ENCODE peak calls at places on chromosomes 5 and 9, in nine cellular contexts. Z, A, K, S, F, X, T, I and Y are unnamed samples.

GRCh38 chr5:1268056-1268455 is 26.8 kb downstream of the TERT start:
- DNase-seq in K (no peak), X (no peak), Z (no peak), T (no peak), S (no peak), I (no peak), F (no peak), A (no peak), Y (no peak)

GRCh38 chr5:111142932-111143331 is 50.8 kb downstream of the WDR36 start:
- DNase-seq in X (no peak), A (no peak), K (no peak), Z (no peak), T (no peak), S (no peak), I (no peak), F (no peak), Y (no peak)

GRCh38 chr5:171484460-171484899 is 65.0 kb downstream of the FGF18 start:
- DNase-seq in I (peak; percentile 44), F (peak; percentile 42), X (no peak), K (peak; percentile 10), S (no peak), T (no peak), A (peak; percentile 34), Z (no peak), Y (peak; percentile 72)

GRCh38 chr5:34469971-34470370 is 186.2 kb upstream of the RAI14 start:
- DNase-seq in I (no peak), T (no peak), K (no peak), S (no peak), Z (no peak), X (no peak), A (no peak), F (no peak), Y (no peak)

GRCh38 chr5:122454522-122454921 is 142.5 kb downstream of the SNCAIP start:
- DNase-seq in A (no peak), X (no peak), Z (no peak), S (no peak), T (no peak), F (no peak), K (no peak), I (no peak), Y (no peak)

GRCh38 chr5:131163315-131164119 is 1.5 kb downstream of the HINT1 start:
- DNase-seq in T (peak; percentile 75), X (no peak), S (peak; percentile 45), I (no peak), F (peak; percentile 63), K (no peak), A (no peak), Z (no peak), Y (peak; percentile 71)

GRCh38 chr5:75891020-75891419 is 173.8 kb upstream of the POC5 start:
- DNase-seq in F (no peak), A (no peak), T (no peak), S (no peak), I (no peak), K (no peak), Z (no peak), X (no peak), Y (no peak)

GRCh38 chr9:21741151-21741550 is 61.3 kb upstream of the MTAP start:
- DNase-seq in Z (no peak), A (no peak), T (no peak), K (no peak), F (no peak), S (no peak), I (no peak), X (no peak), Y (no peak)

GRCh38 chr5:160197341-160198147 is 31.8 kb upstream of the FABP6 start:
- DNase-seq in Z (peak; percentile 29), S (peak; percentile 44), T (no peak), K (no peak), I (no peak), F (peak; percentile 93), A (peak; percentile 55), X (no peak), Y (peak; percentile 73)

GRCh38 chr9:98168153-98168780 is 24.2 kb downstream of the CORO2A start:
- DNase-seq in F (no peak), Z (no peak), T (no peak), S (no peak), I (no peak), A (no peak), X (peak; percentile 13), K (no peak), Y (no peak)

GRCh38 chr9:37784640-37785483 is at the start of gene EXOSC3:
- DNase-seq in I (peak; percentile 43), A (peak; percentile 93), Z (peak; percentile 77), T (peak; percentile 92), F (peak; percentile 91), K (peak; percentile 88), X (peak; percentile 91), S (peak; percentile 90), Y (peak; percentile 94)
- TF ChIP-seq POLR2A in I (peak; percentile 62), A (peak; percentile 79), Z (peak; percentile 43), T (peak; percentile 96), F (peak; percentile 77), K (peak; percentile 65), X (peak; percentile 53), S (peak; percentile 68), Y (peak; percentile 96)

GRCh38 chr5:179805070-179805528 is 1.6 kb downstream of the MGAT4B start:
- DNase-seq in T (no peak), Z (no peak), I (no peak), S (no peak), A (peak; percentile 71), F (no peak), K (no peak), X (peak; percentile 88), Y (no peak)
- TF ChIP-seq POLR2A in T (no peak), Z (no peak), I (peak; percentile 7), S (no peak), A (peak; percentile 61), F (no peak), K (no peak), X (peak; percentile 97), Y (peak; percentile 29)

GRCh38 chr5:73061593-73061992 is 58.8 kb upstream of the TMEM171 start:
- DNase-seq in K (no peak), T (no peak), I (no peak), A (no peak), Z (no peak), F (no peak), S (peak; percentile 5), X (no peak), Y (no peak)
- TF ChIP-seq POLR2A in K (no peak), T (no peak), I (no peak), A (no peak), Z (no peak), F (no peak), S (no peak), X (no peak), Y (no peak)

GRCh38 chr5:138352722-138353549 is 451 bp downstream of the KDM3B start:
- DNase-seq in T (peak; percentile 26), X (peak; percentile 81), K (no peak), S (peak; percentile 47), I (no peak), F (peak; percentile 90), A (peak; percentile 64), Z (peak; percentile 53), Y (peak; percentile 91)
- TF ChIP-seq POLR2A in T (peak; percentile 8), X (peak; percentile 33), K (no peak), S (peak; percentile 31), I (peak; percentile 33), F (peak; percentile 29), A (peak; percentile 54), Z (no peak), Y (peak; percentile 56)

DNA sequence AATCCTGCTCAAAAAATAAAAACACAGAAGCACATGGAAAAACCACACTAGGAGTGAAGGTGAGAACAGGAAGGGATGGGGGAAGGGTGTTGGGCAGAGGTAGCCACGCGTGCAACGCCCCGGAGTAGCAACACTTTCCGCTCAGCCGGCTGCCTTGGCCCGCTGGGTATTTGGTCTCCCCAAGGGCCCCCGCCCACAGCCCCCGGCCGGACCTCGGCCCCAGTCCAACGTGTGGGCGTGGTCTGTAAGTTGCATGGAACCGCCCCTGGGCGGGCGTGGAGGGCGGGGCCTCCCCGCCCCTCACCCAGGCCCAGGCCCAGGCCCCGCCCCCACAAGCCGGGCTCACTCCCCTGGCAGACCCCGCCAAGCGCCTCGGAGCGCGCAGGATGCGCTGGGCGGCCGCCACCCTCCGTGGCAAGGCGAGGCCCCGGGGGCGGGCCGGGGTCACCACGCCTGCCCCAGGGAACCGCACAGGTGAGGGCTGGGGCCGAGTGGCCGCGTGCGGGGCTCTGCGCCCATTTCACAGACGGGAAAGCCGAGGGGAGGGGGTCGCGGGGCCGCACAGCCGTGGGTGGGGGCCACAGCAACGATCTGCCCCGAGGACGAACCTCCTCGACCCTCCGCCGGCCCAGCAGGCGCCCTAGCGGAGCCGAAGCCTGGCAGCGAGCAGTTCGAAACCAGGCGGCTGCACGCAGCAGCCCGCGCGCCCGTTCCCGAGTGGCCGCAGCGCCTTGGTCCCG is at the start of gene SUSD3:
- DNase-seq in X (peak; percentile 71), S (no peak), K (peak; percentile 39), T (peak; percentile 54), Z (peak; percentile 92), A (peak; percentile 42), F (peak; percentile 88), I (no peak), Y (peak; percentile 48)
- TF ChIP-seq POLR2A in X (no peak), S (no peak), K (no peak), T (peak; percentile 55), Z (peak; percentile 45), A (no peak), F (peak; percentile 75), I (no peak), Y (no peak)

GRCh38 chr9:128370752-128371621 is at the start of gene URM1:
- DNase-seq in Z (peak; percentile 91), F (peak; percentile 97), K (peak; percentile 88), A (peak; percentile 95), S (peak; percentile 95), X (peak; percentile 98), T (peak; percentile 93), I (peak; percentile 99), Y (peak; percentile 97)
- TF ChIP-seq POLR2A in Z (peak; percentile 95), F (peak; percentile 60), K (peak; percentile 74), A (peak; percentile 87), S (peak; percentile 89), X (peak; percentile 90), T (peak; percentile 90), I (peak; percentile 87), Y (peak; percentile 90)

GRCh38 chr5:151223447-151224264 is at the start of gene CCDC69:
- DNase-seq in K (peak; percentile 53), Z (peak; percentile 76), I (peak; percentile 75), X (peak; percentile 76), S (peak; percentile 57), F (peak; percentile 81), A (peak; percentile 81), T (peak; percentile 52), Y (peak; percentile 80)
- TF ChIP-seq POLR2A in K (no peak), Z (peak; percentile 89), I (peak; percentile 45), X (peak; percentile 60), S (no peak), F (no peak), A (peak; percentile 91), T (peak; percentile 67), Y (peak; percentile 6)

DNA sequence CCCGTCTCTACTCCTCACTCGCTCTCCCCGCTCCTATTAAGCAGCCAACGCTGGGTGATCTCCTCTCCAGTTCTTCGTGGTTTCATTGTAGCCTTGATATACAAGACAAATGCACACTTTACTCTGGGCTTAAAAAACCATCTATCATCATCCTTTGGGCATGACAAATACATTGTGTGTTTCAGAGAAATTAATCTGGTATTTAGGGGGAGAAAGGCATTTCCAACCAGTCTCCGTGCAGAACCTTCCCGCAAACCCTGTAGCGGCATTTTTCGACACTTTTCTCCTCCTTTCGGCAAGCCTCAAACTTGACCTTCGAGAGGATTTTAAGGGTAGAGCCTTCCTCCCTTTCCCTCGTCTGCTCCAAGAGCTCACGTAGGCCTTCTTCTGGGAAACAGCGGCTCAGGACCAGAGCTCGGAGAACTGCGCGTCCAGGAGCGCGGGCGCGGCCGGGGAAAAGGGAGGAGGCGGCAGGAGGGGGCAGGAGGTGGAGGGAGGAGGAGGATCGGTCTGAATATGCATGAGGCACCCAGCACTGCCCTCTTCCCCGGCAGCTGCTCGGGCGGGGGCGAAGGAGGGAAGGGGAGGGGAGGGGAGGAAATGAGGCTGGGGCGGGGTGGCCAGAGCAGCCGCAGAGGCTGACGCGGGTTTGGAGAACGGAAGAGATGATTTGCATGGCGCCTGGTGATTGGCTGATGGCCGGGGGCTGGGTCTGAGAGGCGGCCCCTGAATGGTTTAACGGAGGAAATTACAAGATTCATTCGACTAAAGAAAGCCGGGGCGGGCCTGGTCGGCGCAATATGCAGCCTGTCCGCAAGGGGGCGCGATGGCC is 127.6 kb downstream of the TMEM161B start:
- DNase-seq in F (peak; percentile 97), T (peak; percentile 93), X (peak; percentile 92), S (peak; percentile 93), K (peak; percentile 93), Z (peak; percentile 97), A (peak; percentile 98), I (peak; percentile 77), Y (peak; percentile 91)
- TF ChIP-seq POLR2A in F (no peak), T (no peak), X (no peak), S (no peak), K (no peak), Z (peak; percentile 54), A (peak; percentile 87), I (no peak), Y (no peak)